ENCODE peak calls at places on chromosomes 11 and 22, in six cellular contexts. N, D, Y, L, H and M are unnamed samples.
A peak's percentile ranks its signal among the peaks of the same experiment; 100 is the strongest.

GRCh38 chr11:117600261-117600783 is 196.7 kb downstream of the DSCAML1 start:
- DNase-seq in N (no peak), D (no peak), Y (no peak), L (no peak), H (no peak), M (no peak)

GRCh38 chr11:129141748-129142475 is 50.2 kb downstream of the ARHGAP32 start:
- DNase-seq in N (no peak), D (no peak), Y (no peak), L (no peak), H (no peak), M (no peak)

GRCh38 chr11:28615542-28615941 is 507.4 kb downstream of the METTL15 start:
- DNase-seq in N (no peak), D (no peak), Y (no peak), L (peak; percentile 73), H (no peak), M (no peak)

GRCh38 chr11:110431212-110432073 is 1.7 kb downstream of the FDX1 start:
- DNase-seq in N (no peak), D (no peak), Y (no peak), L (no peak), H (no peak), M (no peak)

GRCh38 chr11:488992-489391 is 18.1 kb downstream of the RNH1 start:
- DNase-seq in N (no peak), D (no peak), Y (no peak), L (no peak), H (no peak), M (no peak)

GRCh38 chr11:45089251-45089650 is 57.2 kb upstream of the PRDM11 start:
- DNase-seq in N (peak; percentile 33), D (peak; percentile 96), Y (peak; percentile 70), L (peak; percentile 43), H (no peak), M (peak; percentile 82)

GRCh38 chr11:84414936-84415335 is 1128.8 kb upstream of the CCDC90B start:
- DNase-seq in N (no peak), D (no peak), Y (no peak), L (no peak), H (no peak), M (no peak)

GRCh38 chr11:28482666-28483065 is 374.5 kb downstream of the METTL15 start:
- DNase-seq in N (no peak), D (no peak), Y (no peak), L (no peak), H (no peak), M (no peak)

GRCh38 chr22:23094260-23094659 is 23.9 kb downstream of the GNAZ start:
- DNase-seq in N (no peak), D (no peak), Y (no peak), L (no peak), H (no peak), M (no peak)

GRCh38 chr22:23896523-23897186 is 2.5 kb downstream of the MIF start:
- DNase-seq in N (no peak), D (no peak), Y (no peak), L (no peak), H (no peak), M (no peak)

GRCh38 chr11:100687630-100688395 is 725 bp downstream of the ARHGAP42 start:
- DNase-seq in N (peak; percentile 48), D (peak; percentile 77), Y (peak; percentile 61), L (peak; percentile 86), H (peak; percentile 42), M (peak; percentile 44)

GRCh38 chr11:58578635-58579191 is at the start of gene ZFP91:
- DNase-seq in N (peak; percentile 98), D (peak; percentile 99), Y (peak; percentile 99), L (peak; percentile 98), H (peak; percentile 98), M (peak; percentile 98)
- TF ChIP-seq POLR2A in N (no peak), D (peak; percentile 73), Y (peak; percentile 80), L (peak; percentile 64), H (peak; percentile 66), M (peak; percentile 84)

GRCh38 chr11:78359921-78360320 is 57.7 kb downstream of the GAB2 start:
- DNase-seq in N (no peak), D (no peak), Y (no peak), L (no peak), H (no peak), M (no peak)
- H3K27ac ChIP-seq in N (no peak overlapping the region), D (no peak overlapping the region), Y (no peak overlapping the region), L (no peak overlapping the region), H (no peak overlapping the region), M (no peak overlapping the region)

GRCh38 chr22:43188829-43189545 is 2.1 kb upstream of the TTLL12 start:
- DNase-seq in N (no peak), D (no peak), Y (no peak), L (no peak), H (no peak), M (no peak)

GRCh38 chr22:43185860-43186261 is 1.1 kb downstream of the TTLL12 start:
- DNase-seq in N (peak; percentile 87), D (peak; percentile 86), Y (peak; percentile 53), L (no peak), H (peak; percentile 86), M (peak; percentile 79)

GRCh38 chr22:43183496-43184263 is 3.3 kb downstream of the TTLL12 start:
- DNase-seq in N (no peak), D (no peak), Y (no peak), L (no peak), H (no peak), M (no peak)

GRCh38 chr22:43186272-43187170 is at the start of gene TTLL12:
- DNase-seq in N (peak; percentile 56), D (no peak), Y (no peak), L (peak; percentile 36), H (peak; percentile 56), M (peak; percentile 58)

GRCh38 chr22:43187171-43188099 is 501 bp upstream of the TTLL12 start:
- DNase-seq in N (peak; percentile 98), D (peak; percentile 98), Y (peak; percentile 94), L (peak; percentile 94), H (peak; percentile 91), M (peak; percentile 97)
- TF ChIP-seq POLR2A in N (no peak), D (peak; percentile 53), Y (peak; percentile 54), L (peak; percentile 84), H (peak; percentile 55), M (no peak)

GRCh38 chr11:111565111-111565720 is 24.7 kb downstream of the LAYN start:
- DNase-seq in N (peak; percentile 76), D (peak; percentile 90), Y (peak; percentile 75), L (peak; percentile 51), H (peak; percentile 68), M (peak; percentile 76)

GRCh38 chr11:111561801-111562325 is 21.3 kb downstream of the LAYN start:
- DNase-seq in N (no peak), D (no peak), Y (no peak), L (peak; percentile 45), H (no peak), M (no peak)

GRCh38 chr11:111569476-111569875 is 29.0 kb downstream of the LAYN start:
- DNase-seq in N (no peak), D (no peak), Y (no peak), L (no peak), H (no peak), M (no peak)

GRCh38 chr11:111562692-111563389 is 22.3 kb downstream of the LAYN start:
- DNase-seq in N (no peak), D (no peak), Y (no peak), L (no peak), H (no peak), M (no peak)

GRCh38 chr11:111566324-111566723 is 25.8 kb downstream of the LAYN start:
- DNase-seq in N (no peak), D (no peak), Y (no peak), L (no peak), H (no peak), M (no peak)
- H3K27ac ChIP-seq in N (no peak overlapping the region), D (no peak overlapping the region), Y (no peak overlapping the region), L (no peak overlapping the region), H (no peak overlapping the region), M (no peak overlapping the region)

DNA sequence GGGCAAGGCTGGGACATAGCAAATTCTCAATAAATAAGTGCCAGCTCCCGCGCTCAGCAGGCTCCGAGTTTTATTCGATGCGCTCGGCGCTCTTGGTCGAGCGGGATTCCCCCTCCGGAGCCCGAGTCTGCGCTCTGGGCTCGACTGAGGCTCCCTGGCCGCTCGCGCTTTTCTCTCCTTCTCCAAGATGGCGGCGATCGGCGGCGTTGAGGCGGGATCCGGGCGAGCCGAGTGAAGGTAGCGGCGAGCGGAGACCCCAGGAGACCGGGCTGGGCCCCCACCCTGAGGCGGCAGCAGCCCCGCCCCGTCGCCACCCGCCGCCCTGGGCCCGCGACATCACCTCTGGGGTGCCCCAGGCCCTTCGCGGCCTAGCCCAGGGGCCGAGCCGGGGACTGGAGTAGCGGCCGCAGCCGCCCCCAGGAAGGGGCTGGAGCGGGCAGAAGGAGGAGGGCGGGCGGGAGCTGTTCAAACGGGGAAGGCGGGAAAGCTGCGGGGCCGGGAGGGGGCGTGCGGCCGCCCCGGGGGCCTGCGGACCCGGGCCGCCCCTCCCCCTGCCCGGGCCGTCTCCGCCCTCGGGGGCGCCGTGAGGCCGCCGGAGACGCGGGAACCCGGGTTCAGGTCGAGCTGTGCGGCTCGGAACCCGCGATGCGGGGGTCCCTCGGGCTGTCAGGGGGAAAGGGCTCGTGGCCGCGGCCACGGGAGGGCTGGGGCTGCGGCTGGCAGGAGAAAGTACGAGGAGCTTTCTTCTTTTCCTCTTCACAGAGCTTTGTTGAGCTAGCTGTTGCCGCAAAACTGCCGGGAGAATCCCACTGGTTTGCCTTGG is at the start of gene HMGXB4:
- DNase-seq in N (peak; percentile 90), D (peak; percentile 90), Y (peak; percentile 80), L (peak; percentile 83), H (peak; percentile 84), M (peak; percentile 85)
- TF ChIP-seq POLR2A in N (no peak), D (no peak), Y (peak; percentile 36), L (no peak), H (no peak), M (no peak)